ENCODE peak calls at places on chromosomes 13 and 19, in seven cellular contexts. J is foreskin fibroblast, G is H1, V is PC-9, Y is AG04449, M is spleen, U is prostate gland. I is an unnamed sample.
A peak's percentile ranks its signal among the peaks of the same experiment; 100 is the strongest.

GRCh38 chr19:33300016-33300981 is 2.0 kb downstream of the CEBPA start:
- DNase-seq in U (peak; percentile 42), V (no peak), Y (no peak), G (peak; percentile 47), J (no peak), M (no peak), I (no peak)

GRCh38 chr13:77878186-77878585 is 40.4 kb downstream of the EDNRB start:
- DNase-seq in M (no peak), J (peak; percentile 13), G (no peak), V (no peak), U (no peak), Y (no peak), I (no peak)

GRCh38 chr13:19171563-19171962 is 10.1 kb downstream of the TUBA3C start:
- DNase-seq in G (no peak), J (no peak), V (no peak), U (no peak), Y (no peak), M (no peak), I (no peak)

GRCh38 chr19:50500060-50500752 is 10.8 kb downstream of the JOSD2 start:
- DNase-seq in Y (no peak), U (no peak), M (peak; percentile 70), J (no peak), G (peak; percentile 74), V (no peak), I (no peak)

GRCh38 chr13:98658131-98658530 is 81.2 kb upstream of the STK24 start:
- DNase-seq in U (no peak), J (peak; percentile 33), V (peak; percentile 9), M (no peak), Y (no peak), G (no peak), I (no peak)

GRCh38 chr13:23432589-23432988 is 913 bp downstream of the SACS start:
- DNase-seq in M (no peak), U (no peak), Y (no peak), G (no peak), J (no peak), V (no peak), I (no peak)

GRCh38 chr13:109971745-109972090 is 185.3 kb upstream of the IRS2 start:
- DNase-seq in Y (no peak), M (no peak), V (no peak), G (no peak), J (peak; percentile 58), U (no peak), I (peak; percentile 10)

GRCh38 chr13:86906458-86906857 is 764.7 kb upstream of the SLITRK5 start:
- DNase-seq in Y (no peak), V (no peak), M (no peak), G (no peak), J (no peak), U (no peak), I (peak; percentile 55)

GRCh38 chr13:75442736-75443234 is 39.2 kb downstream of the TBC1D4 start:
- DNase-seq in M (no peak), G (no peak), V (no peak), Y (no peak), U (no peak), J (peak; percentile 10), I (peak; percentile 51)
- H3K4me3 ChIP-seq in M (no peak overlapping the region), G (no peak overlapping the region), V (no peak overlapping the region), Y (no peak overlapping the region), U (no peak overlapping the region), J (no peak overlapping the region), I (no peak overlapping the region)

DNA sequence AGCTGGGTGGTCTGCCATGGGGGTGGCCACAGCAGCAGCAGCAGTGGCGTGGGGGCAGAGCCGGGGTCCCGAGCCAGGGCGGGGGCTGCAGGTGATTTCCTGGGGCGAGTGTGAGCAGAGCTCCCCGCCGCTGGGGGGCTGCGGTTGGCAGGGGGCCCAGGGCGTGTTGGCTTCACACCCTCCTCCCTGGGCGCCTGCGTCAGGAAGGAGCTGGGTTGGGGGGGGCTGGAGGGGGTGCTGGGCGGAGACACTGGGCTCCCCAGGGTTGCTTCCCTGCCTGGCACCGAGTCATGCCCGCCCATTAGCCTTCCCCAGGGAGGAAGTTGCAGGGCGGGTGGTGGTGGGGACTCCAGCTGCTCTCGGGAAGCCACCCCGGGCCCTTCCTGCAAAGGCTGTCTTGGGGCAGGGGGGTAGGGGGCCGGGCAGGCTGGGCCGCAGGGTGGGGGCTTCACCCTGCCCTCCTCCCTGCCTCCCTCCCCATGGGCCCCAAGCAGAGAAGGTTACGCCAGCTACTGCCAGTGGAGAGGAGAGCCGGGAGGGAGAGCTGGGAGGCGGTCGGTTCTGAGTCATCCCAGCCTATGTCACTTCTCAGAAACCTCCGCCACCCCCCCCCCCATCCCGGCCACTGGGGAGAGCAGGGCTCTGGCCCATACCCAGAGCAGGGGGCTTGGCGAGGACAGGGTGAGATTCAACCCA is 4.6 kb downstream of the MIDN start:
- DNase-seq in U (peak; percentile 91), J (peak; percentile 98), M (peak; percentile 98), Y (peak; percentile 91), G (no peak), V (peak; percentile 88), I (peak; percentile 99)
- TF ChIP-seq CTCF in U (peak; percentile 18), J (peak; percentile 2), M (peak; percentile 27), Y (peak; percentile 43), G (no peak), V (no peak), I (no peak)

GRCh38 chr13:42275098-42275471 is 3.1 kb downstream of the AKAP11 start:
- DNase-seq in G (no peak), Y (no peak), M (no peak), U (no peak), J (no peak), V (no peak), I (no peak)
- H3K4me3 ChIP-seq in G (no peak overlapping the region), Y (no peak overlapping the region), M (no peak overlapping the region), U (no peak overlapping the region), J (no peak overlapping the region), V (no peak overlapping the region), I (no peak overlapping the region)

GRCh38 chr13:105207586-105208293 is 1327.7 kb downstream of the EFNB2 start:
- DNase-seq in V (no peak), G (no peak), U (no peak), Y (no peak), J (peak; percentile 8), M (no peak), I (peak; percentile 45)
- TF ChIP-seq CTCF in V (no peak), G (no peak), U (no peak), Y (no peak), J (no peak), M (no peak), I (peak; percentile 40)

DNA sequence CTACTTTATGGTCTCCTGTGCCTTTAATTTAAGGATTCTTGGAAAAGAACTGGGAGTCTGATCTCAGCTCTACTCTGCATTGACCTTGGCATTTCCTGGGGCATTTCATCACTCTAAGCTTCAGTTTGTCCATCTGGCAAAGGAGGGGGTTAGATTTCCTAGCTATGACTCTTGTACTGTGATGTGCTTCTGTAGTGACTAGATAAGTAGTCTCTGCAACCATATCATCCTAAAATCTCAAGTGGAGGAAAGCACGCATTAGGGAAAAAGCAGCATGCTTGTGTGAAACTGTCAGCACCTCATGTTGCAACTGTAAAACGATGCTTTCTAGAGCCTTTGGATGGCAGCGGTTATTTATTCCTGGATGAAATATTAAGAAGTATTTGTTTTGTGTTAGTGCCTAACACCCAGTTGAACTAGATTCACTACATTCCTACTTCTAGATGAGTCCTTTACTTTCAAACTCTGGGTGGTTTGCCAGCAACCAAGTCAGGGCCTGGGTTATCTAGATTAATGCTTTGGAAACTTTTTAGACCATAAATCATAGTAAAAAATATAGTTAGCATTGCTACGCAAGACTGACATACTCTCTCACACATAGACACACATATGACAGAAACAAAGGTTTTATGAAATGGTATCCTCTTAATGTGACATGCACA is 6.8 kb downstream of the WDFY2 start:
- DNase-seq in U (peak; percentile 58), V (peak; percentile 46), J (peak; percentile 97), M (no peak), Y (peak; percentile 94), G (no peak), I (peak; percentile 92)
- H3K4me3 ChIP-seq in U (no peak overlapping the region), V (peak overlapping the region; percentile 41), J (no peak overlapping the region), M (no peak overlapping the region), Y (no peak overlapping the region), G (no peak overlapping the region), I (no peak overlapping the region)

GRCh38 chr13:67367385-67367784 is 137.2 kb upstream of the PCDH9 start:
- DNase-seq in V (no peak), J (no peak), Y (no peak), U (no peak), M (no peak), G (no peak), I (peak; percentile 38)

GRCh38 chr13:67369895-67370660 is 139.9 kb upstream of the PCDH9 start:
- DNase-seq in G (no peak), V (no peak), U (no peak), M (no peak), J (peak; percentile 90), Y (peak; percentile 3), I (peak; percentile 98)

GRCh38 chr13:67366533-67366932 is 136.4 kb upstream of the PCDH9 start:
- DNase-seq in V (no peak), Y (no peak), J (peak; percentile 52), U (no peak), M (no peak), G (no peak), I (peak; percentile 83)
- TF ChIP-seq CTCF in V (peak; percentile 23), Y (no peak), J (peak; percentile 5), U (no peak), M (no peak), G (no peak), I (peak; percentile 55)

GRCh38 chr19:40611096-40611495 is 9.9 kb downstream of the LTBP4 start:
- DNase-seq in Y (no peak), J (no peak), G (no peak), U (peak; percentile 61), M (peak; percentile 80), V (no peak), I (no peak)
- H3K4me3 ChIP-seq in Y (no peak overlapping the region), J (no peak overlapping the region), G (no peak overlapping the region), U (no peak overlapping the region), M (no peak overlapping the region), V (no peak overlapping the region), I (no peak overlapping the region)

GRCh38 chr13:95697052-95697680 is 20.2 kb downstream of the DNAJC3 start:
- DNase-seq in J (no peak), Y (no peak), M (no peak), G (no peak), U (no peak), V (no peak), I (no peak)
- TF ChIP-seq CTCF in J (no peak), Y (no peak), M (no peak), G (no peak), U (no peak), V (no peak), I (no peak)

DNA sequence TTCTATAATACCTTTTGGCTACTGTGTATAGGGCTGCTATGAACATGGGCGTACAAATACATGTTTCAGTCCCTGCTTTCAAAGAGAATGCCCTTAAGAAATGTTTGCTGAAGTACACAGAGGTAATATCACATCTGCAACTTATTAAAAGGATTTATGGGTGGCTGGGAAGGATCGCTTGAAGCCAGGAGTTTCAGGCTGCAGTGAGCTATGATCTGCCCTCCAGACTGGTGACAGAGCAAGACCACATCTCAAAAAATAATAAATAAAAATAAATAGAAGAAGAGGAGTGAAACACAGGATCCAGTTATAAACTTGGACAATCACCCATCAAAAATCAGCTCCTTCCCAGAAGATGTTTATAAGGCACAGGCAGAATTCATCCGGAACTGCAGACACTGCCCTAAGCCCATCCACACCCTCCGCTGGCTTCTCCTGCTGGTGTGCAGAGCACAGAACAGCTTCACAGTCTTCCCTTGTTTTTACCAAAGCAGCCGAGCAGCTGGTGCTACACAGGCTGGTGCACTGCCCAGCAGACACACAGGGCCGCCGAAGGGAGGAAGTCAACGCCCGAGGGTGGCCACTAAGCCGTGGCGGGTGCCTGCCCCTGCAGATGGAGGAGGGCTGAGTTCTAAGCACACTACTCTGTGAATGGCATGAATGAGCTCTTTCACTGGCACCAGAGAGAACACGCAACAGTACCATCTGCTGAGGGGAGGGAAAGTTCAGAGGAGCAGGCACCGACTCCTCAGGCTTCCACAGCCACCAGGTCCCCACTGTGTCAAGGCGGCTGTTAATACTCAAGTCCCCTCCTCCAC is 44.0 kb downstream of the BRD4 start:
- DNase-seq in U (no peak), V (no peak), G (no peak), Y (no peak), J (peak; percentile 75), M (peak; percentile 92), I (no peak)
- H3K4me3 ChIP-seq in U (no peak overlapping the region), V (no peak overlapping the region), G (no peak overlapping the region), Y (no peak overlapping the region), J (no peak overlapping the region), M (no peak overlapping the region), I (no peak overlapping the region)